ENCODE peak calls at places on chromosomes 4 and X, in seven cellular contexts. One of them, this sample, is unnamed.

GRCh38 chrX:17632942-17633341 is 104.4 kb upstream of the SCML1 start:
- DNase-seq in H1: no peak
- DNase-seq in HepG2: no peak
- DNase-seq in SK-N-SH: no peak
- DNase-seq in K562: no peak
- DNase-seq in HCT116: no peak
- DNase-seq in GM12878: no peak
- DNase-seq in this sample: no peak

GRCh38 chr4:136355970-136356369 is 1176.3 kb downstream of the PCDH18 start:
- DNase-seq in H1: no peak
- DNase-seq in HepG2: no peak
- DNase-seq in SK-N-SH: no peak
- DNase-seq in K562: no peak
- DNase-seq in HCT116: no peak
- DNase-seq in GM12878: no peak
- DNase-seq in this sample: no peak

GRCh38 chrX:23784487-23785301 is 1.7 kb downstream of the SAT1 start:
- DNase-seq in H1: no peak
- DNase-seq in HepG2: no peak
- DNase-seq in SK-N-SH: no peak
- DNase-seq in K562: peak
- DNase-seq in HCT116: no peak
- DNase-seq in GM12878: no peak
- DNase-seq in this sample: no peak

GRCh38 chr4:134393592-134393991 is 192.0 kb upstream of the PABPC4L start:
- DNase-seq in H1: no peak
- DNase-seq in HepG2: no peak
- DNase-seq in SK-N-SH: no peak
- DNase-seq in K562: no peak
- DNase-seq in HCT116: no peak
- DNase-seq in GM12878: no peak
- DNase-seq in this sample: no peak

GRCh38 chr4:71460368-71460767 is 121.5 kb downstream of the SLC4A4 start:
- DNase-seq in H1: no peak
- DNase-seq in HepG2: no peak
- DNase-seq in SK-N-SH: no peak
- DNase-seq in K562: no peak
- DNase-seq in HCT116: no peak
- DNase-seq in GM12878: no peak
- DNase-seq in this sample: no peak

GRCh38 chr4:98963538-98964433 is 31.7 kb upstream of the METAP1 start:
- DNase-seq in H1: no peak
- DNase-seq in HepG2: no peak
- DNase-seq in SK-N-SH: no peak
- DNase-seq in K562: no peak
- DNase-seq in HCT116: no peak
- DNase-seq in GM12878: no peak
- DNase-seq in this sample: no peak

GRCh38 chr4:87913871-87914270 is 61.6 kb upstream of the SPP1 start:
- DNase-seq in H1: no peak
- DNase-seq in HepG2: no peak
- DNase-seq in SK-N-SH: no peak
- DNase-seq in K562: no peak
- DNase-seq in HCT116: no peak
- DNase-seq in GM12878: no peak
- DNase-seq in this sample: no peak

GRCh38 chr4:97587912-97588311 is 555.4 kb downstream of the STPG2 start:
- DNase-seq in H1: no peak
- DNase-seq in HepG2: no peak
- DNase-seq in SK-N-SH: no peak
- DNase-seq in K562: no peak
- DNase-seq in HCT116: peak
- DNase-seq in GM12878: no peak
- DNase-seq in this sample: no peak

GRCh38 chr4:63458010-63458409 is 951.2 kb downstream of the TECRL start:
- DNase-seq in H1: no peak
- DNase-seq in HepG2: no peak
- DNase-seq in SK-N-SH: no peak
- DNase-seq in K562: no peak
- DNase-seq in HCT116: no peak
- DNase-seq in GM12878: no peak
- DNase-seq in this sample: no peak

GRCh38 chr4:41360214-41360910 is 103.6 kb downstream of the UCHL1 start:
- DNase-seq in H1: peak
- DNase-seq in HepG2: no peak
- DNase-seq in SK-N-SH: peak
- DNase-seq in K562: peak
- DNase-seq in HCT116: no peak
- DNase-seq in GM12878: no peak
- DNase-seq in this sample: peak

GRCh38 chr4:98261291-98262271 is at the start of gene RAP1GDS1:
- DNase-seq in H1: peak
- DNase-seq in HepG2: peak
- DNase-seq in SK-N-SH: peak
- DNase-seq in K562: peak
- DNase-seq in HCT116: peak
- DNase-seq in GM12878: no peak
- DNase-seq in this sample: peak

GRCh38 chr4:19195696-19196095 is 1056.0 kb upstream of the SLIT2 start:
- DNase-seq in H1: peak
- DNase-seq in HepG2: no peak
- DNase-seq in SK-N-SH: no peak
- DNase-seq in K562: no peak
- DNase-seq in HCT116: no peak
- DNase-seq in GM12878: no peak
- DNase-seq in this sample: no peak

GRCh38 chr4:123853651-123854050 is 457.1 kb downstream of the SPRY1 start:
- DNase-seq in H1: no peak
- DNase-seq in HepG2: no peak
- DNase-seq in SK-N-SH: no peak
- DNase-seq in K562: no peak
- DNase-seq in HCT116: no peak
- DNase-seq in GM12878: no peak
- DNase-seq in this sample: no peak

GRCh38 chrX:2627272-2627867 is 63.7 kb upstream of the CD99 start:
- DNase-seq in H1: peak
- DNase-seq in HepG2: peak
- DNase-seq in SK-N-SH: peak
- DNase-seq in K562: peak
- DNase-seq in HCT116: peak
- DNase-seq in GM12878: no peak
- DNase-seq in this sample: peak

GRCh38 chr4:114807759-114808404 is 209.3 kb downstream of the UGT8 start:
- DNase-seq in H1: peak
- DNase-seq in HepG2: peak
- DNase-seq in SK-N-SH: peak
- DNase-seq in K562: peak
- DNase-seq in HCT116: peak
- DNase-seq in GM12878: no peak
- DNase-seq in this sample: no peak

GRCh38 chr4:11774346-11774745 is 345.7 kb upstream of the HS3ST1 start:
- DNase-seq in H1: no peak
- DNase-seq in HepG2: no peak
- DNase-seq in SK-N-SH: no peak
- DNase-seq in K562: no peak
- DNase-seq in HCT116: no peak
- DNase-seq in GM12878: no peak
- DNase-seq in this sample: no peak

GRCh38 chr4:75505630-75506029 is 8.6 kb downstream of the RCHY1 start:
- DNase-seq in H1: no peak
- DNase-seq in HepG2: no peak
- DNase-seq in SK-N-SH: no peak
- DNase-seq in K562: no peak
- DNase-seq in HCT116: no peak
- DNase-seq in GM12878: no peak
- DNase-seq in this sample: no peak

GRCh38 chr4:15702941-15703403 is at the start of gene BST1:
- DNase-seq in H1: no peak
- DNase-seq in HepG2: no peak
- DNase-seq in SK-N-SH: peak
- DNase-seq in K562: no peak
- DNase-seq in HCT116: no peak
- DNase-seq in GM12878: no peak
- DNase-seq in this sample: no peak

GRCh38 chr4:144948009-144948408 is 150.0 kb downstream of the ANAPC10 start:
- DNase-seq in H1: no peak
- DNase-seq in HepG2: peak
- DNase-seq in SK-N-SH: no peak
- DNase-seq in K562: no peak
- DNase-seq in HCT116: no peak
- DNase-seq in GM12878: no peak
- DNase-seq in this sample: no peak

GRCh38 chrX:19785647-19786046 is 101.8 kb downstream of the SH3KBP1 start:
- DNase-seq in H1: no peak
- DNase-seq in HepG2: no peak
- DNase-seq in SK-N-SH: no peak
- DNase-seq in K562: no peak
- DNase-seq in HCT116: no peak
- DNase-seq in GM12878: no peak
- DNase-seq in this sample: no peak

GRCh38 chrX:288561-288991 is 7.4 kb downstream of the PLCXD1 start:
- DNase-seq in H1: no peak
- DNase-seq in HepG2: no peak
- DNase-seq in SK-N-SH: no peak
- DNase-seq in K562: no peak
- DNase-seq in HCT116: no peak
- DNase-seq in GM12878: no peak
- DNase-seq in this sample: no peak
- TF ChIP-seq JUND in H1: no peak
- TF ChIP-seq JUND in HepG2: no peak
- TF ChIP-seq JUND in SK-N-SH: no peak
- TF ChIP-seq JUND in K562: no peak
- TF ChIP-seq JUND in HCT116: no peak
- TF ChIP-seq JUND in GM12878: no peak
- TF ChIP-seq JUND in this sample: no peak

GRCh38 chrX:40688976-40689375 is 41.6 kb upstream of the CXorf38 start:
- DNase-seq in H1: no peak
- DNase-seq in HepG2: no peak
- DNase-seq in SK-N-SH: no peak
- DNase-seq in K562: no peak
- DNase-seq in HCT116: no peak
- DNase-seq in GM12878: no peak
- DNase-seq in this sample: no peak

GRCh38 chrX:40700640-40701342 is 34.6 kb downstream of the MED14 start:
- DNase-seq in H1: no peak
- DNase-seq in HepG2: no peak
- DNase-seq in SK-N-SH: no peak
- DNase-seq in K562: no peak
- DNase-seq in HCT116: no peak
- DNase-seq in GM12878: no peak
- DNase-seq in this sample: no peak

GRCh38 chrX:40698851-40699250 is 36.5 kb downstream of the MED14 start:
- DNase-seq in H1: no peak
- DNase-seq in HepG2: no peak
- DNase-seq in SK-N-SH: no peak
- DNase-seq in K562: no peak
- DNase-seq in HCT116: no peak
- DNase-seq in GM12878: no peak
- DNase-seq in this sample: no peak

DNA sequence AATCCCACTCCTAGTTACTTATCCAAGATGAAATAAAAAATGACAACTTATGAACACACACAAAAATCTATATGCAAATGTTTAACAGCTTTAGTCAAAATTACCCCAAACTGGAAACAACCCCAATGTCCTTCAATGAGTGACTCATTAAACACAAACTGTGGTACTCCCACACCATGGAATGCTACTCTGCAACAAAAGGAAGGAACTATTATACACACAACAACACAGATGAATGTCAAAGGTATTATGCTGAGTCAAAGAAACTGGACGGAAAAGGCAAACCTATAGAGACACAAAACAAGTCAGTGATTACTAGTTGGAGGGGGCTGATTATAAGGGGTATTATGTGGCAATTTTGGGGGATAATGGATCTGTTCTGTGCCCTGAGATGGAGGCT is 40.5 kb downstream of the MED14 start:
- DNase-seq in H1: no peak
- DNase-seq in HepG2: no peak
- DNase-seq in SK-N-SH: no peak
- DNase-seq in K562: no peak
- DNase-seq in HCT116: no peak
- DNase-seq in GM12878: no peak
- DNase-seq in this sample: no peak
- TF ChIP-seq JUND in H1: no peak
- TF ChIP-seq JUND in HepG2: no peak
- TF ChIP-seq JUND in SK-N-SH: no peak
- TF ChIP-seq JUND in K562: no peak
- TF ChIP-seq JUND in HCT116: no peak
- TF ChIP-seq JUND in GM12878: no peak
- TF ChIP-seq JUND in this sample: no peak

GRCh38 chrX:154544885-154545284 is 1.8 kb downstream of the G6PD start:
- DNase-seq in H1: no peak
- DNase-seq in HepG2: no peak
- DNase-seq in SK-N-SH: no peak
- DNase-seq in K562: no peak
- DNase-seq in HCT116: no peak
- DNase-seq in GM12878: no peak
- DNase-seq in this sample: no peak
- TF ChIP-seq JUND in H1: no peak
- TF ChIP-seq JUND in HepG2: no peak
- TF ChIP-seq JUND in SK-N-SH: no peak
- TF ChIP-seq JUND in K562: no peak
- TF ChIP-seq JUND in HCT116: no peak
- TF ChIP-seq JUND in GM12878: no peak
- TF ChIP-seq JUND in this sample: no peak

GRCh38 chrX:40854242-40854641 is 118.9 kb upstream of the MED14 start:
- DNase-seq in H1: no peak
- DNase-seq in HepG2: no peak
- DNase-seq in SK-N-SH: no peak
- DNase-seq in K562: no peak
- DNase-seq in HCT116: no peak
- DNase-seq in GM12878: no peak
- DNase-seq in this sample: no peak

GRCh38 chrX:40855932-40856515 is 120.7 kb upstream of the MED14 start:
- DNase-seq in H1: no peak
- DNase-seq in HepG2: no peak
- DNase-seq in SK-N-SH: no peak
- DNase-seq in K562: no peak
- DNase-seq in HCT116: no peak
- DNase-seq in GM12878: no peak
- DNase-seq in this sample: no peak

GRCh38 chrX:40853816-40854123 is 118.4 kb upstream of the MED14 start:
- DNase-seq in H1: no peak
- DNase-seq in HepG2: no peak
- DNase-seq in SK-N-SH: no peak
- DNase-seq in K562: no peak
- DNase-seq in HCT116: no peak
- DNase-seq in GM12878: no peak
- DNase-seq in this sample: no peak

GRCh38 chrX:40853004-40853815 is 117.9 kb upstream of the MED14 start:
- DNase-seq in H1: no peak
- DNase-seq in HepG2: no peak
- DNase-seq in SK-N-SH: no peak
- DNase-seq in K562: no peak
- DNase-seq in HCT116: no peak
- DNase-seq in GM12878: no peak
- DNase-seq in this sample: no peak

DNA sequence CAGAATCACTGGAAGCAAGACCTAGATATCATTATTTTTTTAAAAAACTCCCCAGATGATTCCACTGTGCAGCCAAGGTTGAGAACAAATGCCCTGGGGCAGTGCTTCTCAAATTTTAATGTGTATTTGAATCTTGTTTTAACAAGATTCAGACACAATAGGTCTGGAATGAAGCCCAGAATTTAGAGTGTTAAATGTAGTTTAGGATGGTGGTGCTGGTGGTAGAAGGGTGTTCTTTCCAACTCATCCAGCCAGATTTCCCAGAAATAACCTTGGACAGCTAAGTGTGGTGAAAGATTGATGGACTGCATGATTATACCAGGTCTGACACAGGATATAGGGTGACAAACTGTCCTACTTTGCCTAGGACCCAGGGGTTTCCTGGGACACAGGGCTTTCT is 120.1 kb upstream of the MED14 start:
- DNase-seq in H1: no peak
- DNase-seq in HepG2: no peak
- DNase-seq in SK-N-SH: no peak
- DNase-seq in K562: no peak
- DNase-seq in HCT116: no peak
- DNase-seq in GM12878: no peak
- DNase-seq in this sample: no peak
- TF ChIP-seq JUND in H1: no peak
- TF ChIP-seq JUND in HepG2: no peak
- TF ChIP-seq JUND in SK-N-SH: no peak
- TF ChIP-seq JUND in K562: no peak
- TF ChIP-seq JUND in HCT116: no peak
- TF ChIP-seq JUND in GM12878: no peak
- TF ChIP-seq JUND in this sample: no peak

This sample was measured in T47D.